ENCODE peak calls at places on chromosome 15, in seven cellular contexts. One of them, this sample, is unnamed.

GRCh38 chr15:39851505-39852082 is 68.5 kb downstream of the GPR176 start:
- DNase-seq in HCT116: no peak
- DNase-seq in AG04450: no peak
- DNase-seq in dorsolateral prefrontal cortex: no peak
- DNase-seq in NCI-H1105: no peak
- DNase-seq in caudate nucleus: no peak
- DNase-seq in SW480: no peak
- DNase-seq in this sample: no peak

GRCh38 chr15:82963356-82964341 is 11.1 kb upstream of the HOMER2 start:
- DNase-seq in AG04450: no peak
- DNase-seq in HCT116: no peak
- DNase-seq in SW480: no peak
- DNase-seq in dorsolateral prefrontal cortex: no peak
- DNase-seq in caudate nucleus: no peak
- DNase-seq in NCI-H1105: no peak
- DNase-seq in this sample: no peak

GRCh38 chr15:83283813-83284562 is 476 bp downstream of the BNC1 start:
- DNase-seq in dorsolateral prefrontal cortex: no peak
- DNase-seq in caudate nucleus: no peak
- DNase-seq in SW480: no peak
- DNase-seq in AG04450: no peak
- DNase-seq in NCI-H1105: no peak
- DNase-seq in HCT116: no peak
- DNase-seq in this sample: peak

GRCh38 chr15:85532689-85533088 is 152.3 kb downstream of the AKAP13 start:
- DNase-seq in NCI-H1105: peak
- DNase-seq in SW480: no peak
- DNase-seq in AG04450: no peak
- DNase-seq in dorsolateral prefrontal cortex: no peak
- DNase-seq in HCT116: no peak
- DNase-seq in caudate nucleus: no peak
- DNase-seq in this sample: no peak

GRCh38 chr15:92920595-92921169 is 20.6 kb downstream of the CHD2 start:
- DNase-seq in caudate nucleus: no peak
- DNase-seq in AG04450: no peak
- DNase-seq in dorsolateral prefrontal cortex: no peak
- DNase-seq in SW480: no peak
- DNase-seq in NCI-H1105: no peak
- DNase-seq in HCT116: no peak
- DNase-seq in this sample: no peak

GRCh38 chr15:64851503-64851840 is 9.8 kb downstream of the PLEKHO2 start:
- DNase-seq in HCT116: no peak
- DNase-seq in NCI-H1105: no peak
- DNase-seq in dorsolateral prefrontal cortex: no peak
- DNase-seq in AG04450: peak
- DNase-seq in caudate nucleus: no peak
- DNase-seq in SW480: no peak
- DNase-seq in this sample: no peak

GRCh38 chr15:40282144-40282869 is 557 bp downstream of the ANKRD63 start:
- DNase-seq in AG04450: no peak
- DNase-seq in SW480: peak
- DNase-seq in NCI-H1105: peak
- DNase-seq in HCT116: no peak
- DNase-seq in dorsolateral prefrontal cortex: no peak
- DNase-seq in caudate nucleus: no peak
- DNase-seq in this sample: no peak

GRCh38 chr15:90264649-90265048 is 823 bp upstream of the NGRN start:
- DNase-seq in caudate nucleus: no peak
- DNase-seq in AG04450: no peak
- DNase-seq in HCT116: no peak
- DNase-seq in NCI-H1105: no peak
- DNase-seq in dorsolateral prefrontal cortex: no peak
- DNase-seq in SW480: peak
- DNase-seq in this sample: no peak

GRCh38 chr15:46460426-46460825 is 825.6 kb downstream of the SQOR start:
- DNase-seq in HCT116: no peak
- DNase-seq in caudate nucleus: no peak
- DNase-seq in SW480: no peak
- DNase-seq in NCI-H1105: no peak
- DNase-seq in dorsolateral prefrontal cortex: no peak
- DNase-seq in AG04450: no peak
- DNase-seq in this sample: no peak

GRCh38 chr15:93617443-93617842 is 528.4 kb upstream of the RGMA start:
- DNase-seq in HCT116: no peak
- DNase-seq in dorsolateral prefrontal cortex: no peak
- DNase-seq in caudate nucleus: no peak
- DNase-seq in SW480: peak
- DNase-seq in NCI-H1105: no peak
- DNase-seq in AG04450: no peak
- DNase-seq in this sample: no peak